ENCODE peak calls at places on chromosomes 3 and 15, in four cellular contexts. Z is H9, G is neuronal stem cell, B is mesendoderm. W is an unnamed sample.

GRCh38 chr3:23728651-23729117 is 77.1 kb upstream of the UBE2E1 start:
- DNase-seq in Z (no peak), G (no peak), B (peak; percentile 54), W (peak; percentile 72)

GRCh38 chr3:184360070-184360833 is 1.2 kb downstream of the CLCN2 start:
- DNase-seq in B (no peak), Z (peak; percentile 20), G (no peak), W (no peak)

GRCh38 chr3:127787556-127787955 is 34.8 kb downstream of the MGLL start:
- DNase-seq in Z (no peak), B (no peak), G (no peak), W (no peak)

GRCh38 chr3:123429362-123430125 is 19.3 kb downstream of the ADCY5 start:
- DNase-seq in Z (no peak), B (no peak), G (no peak), W (no peak)

GRCh38 chr3:108820586-108820985 is 2.0 kb upstream of the TRAT1 start:
- DNase-seq in G (no peak), B (no peak), Z (no peak), W (no peak)

GRCh38 chr15:38217181-38217580 is 35.5 kb upstream of the SPRED1 start:
- DNase-seq in G (no peak), Z (no peak), B (no peak), W (peak; percentile 76)

GRCh38 chr3:183527421-183527979 is 28.0 kb downstream of the KLHL6 start:
- DNase-seq in G (no peak), B (no peak), Z (no peak), W (no peak)

GRCh38 chr15:69193948-69194827 is 33.8 kb downstream of the GLCE start:
- DNase-seq in G (no peak), B (peak; percentile 13), Z (no peak), W (peak; percentile 75)

GRCh38 chr15:90845201-90845949 is 23.0 kb upstream of the FURIN start:
- DNase-seq in G (no peak), B (no peak), Z (no peak), W (peak; percentile 97)

GRCh38 chr15:99476413-99477222 is 89.2 kb upstream of the MEF2A start:
- DNase-seq in G (no peak), Z (no peak), B (no peak), W (peak; percentile 100)

GRCh38 chr3:130516645-130517512 is at the start of gene COL6A6:
- DNase-seq in B (peak; percentile 49), G (no peak), Z (peak; percentile 43), W (no peak)

GRCh38 chr3:149455366-149455765 is 19.1 kb upstream of the TM4SF4 start:
- DNase-seq in Z (no peak), G (no peak), B (no peak), W (no peak)

GRCh38 chr3:127634653-127635052 is 5.7 kb downstream of the PODXL2 start:
- DNase-seq in G (no peak), Z (no peak), B (no peak), W (no peak)

GRCh38 chr3:182046365-182046764 is 334.6 kb downstream of the SOX2 start:
- DNase-seq in Z (no peak), G (no peak), B (no peak), W (no peak)

GRCh38 chr15:47411733-47412530 is 305.4 kb upstream of the SEMA6D start:
- DNase-seq in G (no peak), B (no peak), Z (no peak), W (no peak)

GRCh38 chr15:76954744-76955143 is 23.2 kb downstream of the RCN2 start:
- DNase-seq in B (no peak), Z (no peak), G (no peak), W (peak; percentile 13)

GRCh38 chr3:122560680-122561079 is 3.4 kb downstream of the PARP9 start:
- DNase-seq in G (no peak), Z (no peak), B (peak; percentile 72), W (peak; percentile 71)

GRCh38 chr3:33105341-33105943 is 8.4 kb upstream of the CRTAP start:
- DNase-seq in Z (no peak), G (no peak), B (no peak), W (no peak)

GRCh38 chr3:120420855-120421570 is 29.8 kb downstream of the FSTL1 start:
- DNase-seq in B (peak; percentile 79), Z (no peak), G (no peak), W (peak; percentile 75)

GRCh38 chr3:6220361-6220957 is 640.5 kb upstream of the GRM7 start:
- DNase-seq in B (no peak), G (no peak), Z (no peak), W (no peak)

GRCh38 chr3:102483556-102483955 is 48.7 kb downstream of the ZPLD1 start:
- DNase-seq in B (no peak), G (no peak), Z (no peak), W (no peak)

GRCh38 chr3:148708409-148708808 is 10.7 kb downstream of the AGTR1 start:
- DNase-seq in B (no peak), G (no peak), Z (no peak), W (no peak)

GRCh38 chr15:52252781-52253180 is 42.8 kb downstream of the MYO5C start:
- DNase-seq in B (peak; percentile 27), G (no peak), Z (no peak), W (peak; percentile 96)

GRCh38 chr3:104066658-104067057 is 1300.1 kb upstream of the ALCAM start:
- DNase-seq in G (no peak), B (peak; percentile 85), Z (no peak), W (no peak)

GRCh38 chr3:55313701-55314100 is 173.4 kb downstream of the WNT5A start:
- DNase-seq in Z (no peak), G (no peak), B (no peak), W (no peak)

GRCh38 chr3:100710355-100711198 is 1.3 kb downstream of the TFG start:
- DNase-seq in B (peak; percentile 75), Z (peak; percentile 33), G (peak; percentile 9), W (peak; percentile 77)

GRCh38 chr3:30319713-30320112 is 286.7 kb upstream of the TGFBR2 start:
- DNase-seq in Z (peak; percentile 56), B (peak; percentile 73), G (no peak), W (peak; percentile 57)

GRCh38 chr3:134369861-134370596 is 4.2 kb downstream of the AMOTL2 start:
- DNase-seq in B (no peak), Z (peak; percentile 25), G (no peak), W (no peak)

GRCh38 chr3:79587150-79587549 is 180.6 kb downstream of the ROBO1 start:
- DNase-seq in G (no peak), Z (no peak), B (no peak), W (no peak)

GRCh38 chr3:12405432-12406272 is 78.6 kb upstream of the TSEN2 start:
- DNase-seq in Z (no peak), G (no peak), B (peak; percentile 37), W (peak; percentile 97)

GRCh38 chr3:145739926-145740325 is 421.1 kb downstream of the PLOD2 start:
- DNase-seq in G (no peak), B (no peak), Z (no peak), W (peak; percentile 2)

GRCh38 chr3:182438398-182438797 is 354.9 kb upstream of the ATP11B start:
- DNase-seq in Z (no peak), G (no peak), B (no peak), W (no peak)

GRCh38 chr3:84820906-84821305 is 137.9 kb upstream of the CADM2 start:
- DNase-seq in Z (no peak), B (no peak), G (no peak), W (no peak)

GRCh38 chr3:186996356-186996755 is 66.0 kb downstream of the ST6GAL1 start:
- DNase-seq in Z (no peak), B (no peak), G (no peak), W (no peak)
- H3K4me1 ChIP-seq in Z (peaks cover 17% of the 10 kb centered on the region), B (no peaks in the 10 kb centered on the region), G (peaks cover 4% of the 10 kb centered on the region), W (peaks cover 2% of the 10 kb centered on the region)

GRCh38 chr15:29156521-29156920 is 113.1 kb downstream of the NSMCE3 start:
- DNase-seq in Z (no peak), G (no peak), B (no peak), W (no peak)

GRCh38 chr15:29162411-29162810 is 107.2 kb downstream of the NSMCE3 start:
- DNase-seq in B (peak; percentile 78), Z (no peak), G (no peak), W (no peak)

GRCh38 chr15:29159771-29160455 is 109.7 kb downstream of the NSMCE3 start:
- DNase-seq in B (no peak), G (no peak), Z (no peak), W (no peak)
- H2BK5ac ChIP-seq in B (no peak overlapping the region), G (no peak overlapping the region), Z (no peak overlapping the region), W (no peak overlapping the region)

DNA sequence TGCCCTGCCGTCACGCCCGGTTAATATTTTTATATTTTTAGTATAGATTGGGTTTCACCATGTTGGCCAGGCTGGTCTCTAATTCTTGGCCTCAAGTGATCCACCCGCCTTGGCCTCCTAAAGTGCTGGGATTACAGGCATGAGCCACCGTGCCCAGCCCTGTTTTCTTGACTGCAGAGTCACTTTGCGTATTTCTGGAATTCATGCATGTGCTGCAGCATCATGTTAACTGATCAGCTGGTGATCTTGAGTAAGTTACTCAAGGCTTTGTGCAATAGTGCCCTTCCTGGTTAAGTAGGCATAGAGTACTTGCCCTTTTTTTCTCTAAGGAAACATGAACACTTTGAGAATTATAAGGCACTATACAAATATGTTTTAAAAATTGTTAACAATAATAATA is 33.8 kb downstream of the GPR171 start:
- DNase-seq in Z (no peak), G (no peak), B (no peak), W (peak; percentile 4)
- H3K4me1 ChIP-seq in Z (peaks cover 2% of the 10 kb centered on the region), G (peaks cover 16% of the 10 kb centered on the region), B (no peaks in the 10 kb centered on the region), W (no peaks in the 10 kb centered on the region)

GRCh38 chr3:46998121-46998851 is 18.8 kb downstream of the NBEAL2 start:
- DNase-seq in Z (peak; percentile 93), B (peak; percentile 89), G (peak; percentile 44), W (peak; percentile 18)
- H2BK5ac ChIP-seq in Z (no peak overlapping the region), B (no peak overlapping the region), G (peak overlapping the region; percentile 62), W (no peak overlapping the region)

GRCh38 chr15:55250951-55251350 is 38.7 kb downstream of the RAB27A start:
- DNase-seq in B (peak; percentile 84), Z (no peak), G (no peak), W (no peak)

GRCh38 chr15:55247276-55247675 is 42.3 kb downstream of the RAB27A start:
- DNase-seq in B (no peak), G (no peak), Z (no peak), W (no peak)

GRCh38 chr15:55250392-55250791 is 39.2 kb downstream of the RAB27A start:
- DNase-seq in G (no peak), B (no peak), Z (no peak), W (peak; percentile 76)

GRCh38 chr15:55247766-55248427 is 41.7 kb downstream of the RAB27A start:
- DNase-seq in Z (no peak), B (no peak), G (no peak), W (no peak)

DNA sequence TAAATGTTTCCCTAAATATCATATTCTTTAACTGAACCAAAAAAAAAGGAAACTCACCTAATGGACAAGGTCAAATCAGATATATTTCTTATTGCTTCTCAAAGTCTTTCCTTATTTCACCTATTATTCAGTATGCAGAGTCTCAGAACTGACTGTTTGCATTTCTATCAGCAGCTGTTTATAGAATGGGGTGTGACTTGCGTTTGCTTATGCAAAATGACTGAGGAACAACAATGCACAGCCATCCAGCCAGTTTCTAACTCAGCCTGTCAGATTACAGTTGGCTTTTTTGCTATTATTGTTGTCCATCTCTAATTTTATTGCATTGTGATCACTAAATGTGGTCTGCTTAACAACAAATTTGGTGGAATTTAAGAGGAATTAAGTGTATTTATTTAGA is 40.7 kb downstream of the RAB27A start:
- DNase-seq in Z (no peak), B (no peak), G (no peak), W (no peak)
- H3K4me1 ChIP-seq in Z (no peaks in the 10 kb centered on the region), B (peaks cover 8% of the 10 kb centered on the region), G (no peaks in the 10 kb centered on the region), W (peaks cover 24% of the 10 kb centered on the region)